ENCODE peak calls at places on chromosomes 12 and 14, in nine cellular contexts. One of them, this sample, is unnamed.

GRCh38 chr12:23885396-23885795 is 64.1 kb downstream of the SOX5 start:
- DNase-seq in GM20000: no peak
- DNase-seq in H9: no peak
- DNase-seq in osteocyte: no peak
- DNase-seq in neural crest cell: no peak
- DNase-seq in stomach: no peak
- DNase-seq in choroid plexus epithelial cell: no peak
- DNase-seq in astrocyte of the cerebellum: no peak
- DNase-seq in AG09309: no peak
- DNase-seq in this sample: no peak

GRCh38 chr12:117837737-117838050 is 131.1 kb downstream of the KSR2 start:
- DNase-seq in GM20000: no peak
- DNase-seq in H9: no peak
- DNase-seq in osteocyte: no peak
- DNase-seq in neural crest cell: no peak
- DNase-seq in stomach: no peak
- DNase-seq in choroid plexus epithelial cell: no peak
- DNase-seq in astrocyte of the cerebellum: no peak
- DNase-seq in AG09309: no peak
- DNase-seq in this sample: no peak

GRCh38 chr14:62614117-62614516 is 431.1 kb downstream of the KCNH5 start:
- DNase-seq in GM20000: no peak
- DNase-seq in H9: no peak
- DNase-seq in osteocyte: no peak
- DNase-seq in neural crest cell: no peak
- DNase-seq in stomach: no peak
- DNase-seq in choroid plexus epithelial cell: no peak
- DNase-seq in astrocyte of the cerebellum: no peak
- DNase-seq in AG09309: no peak
- DNase-seq in this sample: no peak

GRCh38 chr14:56325251-56325839 is 207.1 kb downstream of the PELI2 start:
- DNase-seq in GM20000: no peak
- DNase-seq in H9: no peak
- DNase-seq in osteocyte: no peak
- DNase-seq in neural crest cell: no peak
- DNase-seq in stomach: no peak
- DNase-seq in choroid plexus epithelial cell: no peak
- DNase-seq in astrocyte of the cerebellum: no peak
- DNase-seq in AG09309: no peak
- DNase-seq in this sample: no peak

GRCh38 chr12:72448805-72449204 is 176.6 kb downstream of the TRHDE start:
- DNase-seq in GM20000: no peak
- DNase-seq in H9: no peak
- DNase-seq in osteocyte: no peak
- DNase-seq in neural crest cell: no peak
- DNase-seq in stomach: no peak
- DNase-seq in choroid plexus epithelial cell: no peak
- DNase-seq in astrocyte of the cerebellum: no peak
- DNase-seq in AG09309: no peak
- DNase-seq in this sample: no peak

GRCh38 chr12:80494836-80495235 is 50.8 kb downstream of the PTPRQ start:
- DNase-seq in GM20000: no peak
- DNase-seq in H9: no peak
- DNase-seq in osteocyte: no peak
- DNase-seq in neural crest cell: no peak
- DNase-seq in stomach: no peak
- DNase-seq in choroid plexus epithelial cell: no peak
- DNase-seq in astrocyte of the cerebellum: no peak
- DNase-seq in AG09309: no peak
- DNase-seq in this sample: no peak

GRCh38 chr12:13103391-13104033 is at the start of gene GSG1:
- DNase-seq in GM20000: no peak
- DNase-seq in H9: no peak
- DNase-seq in osteocyte: no peak
- DNase-seq in neural crest cell: no peak
- DNase-seq in stomach: no peak
- DNase-seq in choroid plexus epithelial cell: no peak
- DNase-seq in astrocyte of the cerebellum: no peak
- DNase-seq in AG09309: no peak
- DNase-seq in this sample: no peak

GRCh38 chr12:79737875-79738718 is 47.3 kb upstream of the PAWR start:
- DNase-seq in GM20000: peak; percentile 57
- DNase-seq in H9: no peak
- DNase-seq in osteocyte: no peak
- DNase-seq in neural crest cell: peak; percentile 32
- DNase-seq in stomach: peak; percentile 42
- DNase-seq in choroid plexus epithelial cell: peak; percentile 82
- DNase-seq in astrocyte of the cerebellum: peak; percentile 61
- DNase-seq in AG09309: peak; percentile 29
- DNase-seq in this sample: no peak

GRCh38 chr12:116273813-116274551 is 3.5 kb downstream of the MED13L start:
- DNase-seq in GM20000: no peak
- DNase-seq in H9: no peak
- DNase-seq in osteocyte: no peak
- DNase-seq in neural crest cell: no peak
- DNase-seq in stomach: no peak
- DNase-seq in choroid plexus epithelial cell: no peak
- DNase-seq in astrocyte of the cerebellum: no peak
- DNase-seq in AG09309: no peak
- DNase-seq in this sample: no peak

GRCh38 chr12:114319422-114319821 is 86.5 kb downstream of the TBX5 start:
- DNase-seq in GM20000: no peak
- DNase-seq in H9: no peak
- DNase-seq in osteocyte: no peak
- DNase-seq in neural crest cell: no peak
- DNase-seq in stomach: no peak
- DNase-seq in choroid plexus epithelial cell: no peak
- DNase-seq in astrocyte of the cerebellum: no peak
- DNase-seq in AG09309: peak; percentile 55
- DNase-seq in this sample: no peak

GRCh38 chr12:23484238-23484637 is 465.2 kb downstream of the SOX5 start:
- DNase-seq in GM20000: no peak
- DNase-seq in H9: no peak
- DNase-seq in osteocyte: no peak
- DNase-seq in neural crest cell: no peak
- DNase-seq in stomach: no peak
- DNase-seq in choroid plexus epithelial cell: no peak
- DNase-seq in astrocyte of the cerebellum: no peak
- DNase-seq in AG09309: no peak
- DNase-seq in this sample: no peak

GRCh38 chr14:49461529-49462401 is 124.4 kb downstream of the RPS29 start:
- DNase-seq in GM20000: peak; percentile 40
- DNase-seq in H9: no peak
- DNase-seq in osteocyte: no peak
- DNase-seq in neural crest cell: peak; percentile 37
- DNase-seq in stomach: peak; percentile 70
- DNase-seq in choroid plexus epithelial cell: peak; percentile 89
- DNase-seq in astrocyte of the cerebellum: peak; percentile 69
- DNase-seq in AG09309: peak; percentile 53
- DNase-seq in this sample: no peak
- TF ChIP-seq CTCF in GM20000: peak; percentile 47
- TF ChIP-seq CTCF in H9: peak; percentile 91
- TF ChIP-seq CTCF in osteocyte: peak; percentile 78
- TF ChIP-seq CTCF in neural crest cell: peak; percentile 82
- TF ChIP-seq CTCF in stomach: peak; percentile 72
- TF ChIP-seq CTCF in choroid plexus epithelial cell: peak; percentile 67
- TF ChIP-seq CTCF in astrocyte of the cerebellum: peak; percentile 58
- TF ChIP-seq CTCF in AG09309: peak; percentile 62
- TF ChIP-seq CTCF in this sample: peak; percentile 83

DNA sequence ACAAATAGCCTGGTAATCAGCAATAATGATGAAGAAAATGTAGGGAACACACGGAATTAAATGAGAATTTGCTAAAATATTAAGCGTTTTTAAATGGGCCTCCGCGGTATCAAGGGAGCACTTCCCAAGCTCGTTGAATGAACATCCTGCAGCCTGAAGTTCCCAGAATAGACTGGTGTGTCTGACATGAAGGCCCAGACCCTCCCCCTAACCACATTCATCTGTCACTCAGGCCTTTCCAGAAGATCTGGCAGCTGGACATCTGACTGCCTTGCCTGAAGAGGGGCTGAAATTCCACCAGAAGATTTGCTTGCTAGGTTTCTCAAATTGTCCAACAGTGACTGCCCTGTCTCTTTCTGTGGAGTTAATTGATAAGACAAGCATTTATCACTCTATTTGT is 127.3 kb downstream of the CCDC60 start:
- DNase-seq in GM20000: no peak
- DNase-seq in H9: no peak
- DNase-seq in osteocyte: no peak
- DNase-seq in neural crest cell: no peak
- DNase-seq in stomach: no peak
- DNase-seq in choroid plexus epithelial cell: no peak
- DNase-seq in astrocyte of the cerebellum: no peak
- DNase-seq in AG09309: no peak
- DNase-seq in this sample: no peak
- TF ChIP-seq CTCF in GM20000: no peak
- TF ChIP-seq CTCF in H9: no peak
- TF ChIP-seq CTCF in osteocyte: no peak
- TF ChIP-seq CTCF in neural crest cell: no peak
- TF ChIP-seq CTCF in stomach: no peak
- TF ChIP-seq CTCF in choroid plexus epithelial cell: no peak
- TF ChIP-seq CTCF in astrocyte of the cerebellum: no peak
- TF ChIP-seq CTCF in AG09309: no peak
- TF ChIP-seq CTCF in this sample: no peak

DNA sequence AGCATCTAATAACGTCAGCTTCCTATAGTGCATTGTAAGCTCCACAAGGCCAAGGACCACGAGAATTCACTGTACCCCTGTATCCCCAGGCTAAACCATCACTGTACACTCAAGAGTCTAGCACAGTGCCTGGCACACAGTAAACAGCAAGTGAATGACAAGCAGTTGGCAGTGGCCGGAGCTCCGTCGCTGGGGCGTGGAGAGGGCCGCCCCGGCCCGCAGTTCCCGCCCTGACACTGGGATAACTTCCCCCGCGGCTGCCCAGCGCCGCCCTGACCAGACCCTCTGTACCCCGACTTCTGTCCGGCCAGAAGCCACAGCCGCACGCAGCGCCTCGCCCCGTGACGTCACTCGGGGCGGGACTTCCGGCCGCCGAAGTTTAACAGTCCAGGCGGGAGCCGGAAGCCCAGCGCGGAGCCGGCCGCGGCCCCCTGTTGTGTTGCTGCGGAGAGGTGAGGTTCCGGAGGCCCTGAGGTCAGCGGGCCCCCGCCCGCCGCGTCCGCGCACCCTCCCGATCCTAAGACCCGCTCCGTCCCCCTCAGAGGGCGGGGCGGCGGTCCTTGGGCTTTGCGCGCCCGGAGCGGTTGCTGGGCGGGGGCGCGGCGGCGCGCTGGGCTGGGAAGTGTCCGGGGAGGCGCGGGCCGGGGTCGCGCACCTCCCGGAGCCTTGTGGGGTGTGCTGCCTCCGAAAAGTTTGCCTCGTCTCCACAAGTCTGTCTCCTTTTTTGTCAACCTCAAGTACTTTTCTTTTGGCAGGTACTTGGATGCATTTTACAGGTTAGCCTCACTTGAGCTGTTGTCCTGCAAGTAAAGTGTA is at the start of gene NEDD1:
- DNase-seq in GM20000: peak; percentile 94
- DNase-seq in H9: peak; percentile 95
- DNase-seq in osteocyte: peak; percentile 92
- DNase-seq in neural crest cell: peak; percentile 84
- DNase-seq in stomach: peak; percentile 87
- DNase-seq in choroid plexus epithelial cell: peak; percentile 68
- DNase-seq in astrocyte of the cerebellum: no peak
- DNase-seq in AG09309: no peak
- DNase-seq in this sample: peak; percentile 89
- TF ChIP-seq CTCF in GM20000: no peak
- TF ChIP-seq CTCF in H9: no peak
- TF ChIP-seq CTCF in osteocyte: no peak
- TF ChIP-seq CTCF in neural crest cell: no peak
- TF ChIP-seq CTCF in stomach: no peak
- TF ChIP-seq CTCF in choroid plexus epithelial cell: no peak
- TF ChIP-seq CTCF in astrocyte of the cerebellum: no peak
- TF ChIP-seq CTCF in AG09309: no peak
- TF ChIP-seq CTCF in this sample: no peak

GRCh38 chr14:60092516-60092915 is 793 bp downstream of the PCNX4 start:
- DNase-seq in GM20000: peak; percentile 17
- DNase-seq in H9: no peak
- DNase-seq in osteocyte: no peak
- DNase-seq in neural crest cell: no peak
- DNase-seq in stomach: no peak
- DNase-seq in choroid plexus epithelial cell: peak; percentile 59
- DNase-seq in astrocyte of the cerebellum: no peak
- DNase-seq in AG09309: no peak
- DNase-seq in this sample: no peak

GRCh38 chr14:60093088-60093487 is 1.4 kb downstream of the PCNX4 start:
- DNase-seq in GM20000: no peak
- DNase-seq in H9: no peak
- DNase-seq in osteocyte: no peak
- DNase-seq in neural crest cell: no peak
- DNase-seq in stomach: no peak
- DNase-seq in choroid plexus epithelial cell: peak; percentile 20
- DNase-seq in astrocyte of the cerebellum: no peak
- DNase-seq in AG09309: no peak
- DNase-seq in this sample: no peak

GRCh38 chr14:60093606-60094005 is 1.9 kb downstream of the PCNX4 start:
- DNase-seq in GM20000: no peak
- DNase-seq in H9: no peak
- DNase-seq in osteocyte: no peak
- DNase-seq in neural crest cell: no peak
- DNase-seq in stomach: no peak
- DNase-seq in choroid plexus epithelial cell: peak; percentile 39
- DNase-seq in astrocyte of the cerebellum: no peak
- DNase-seq in AG09309: no peak
- DNase-seq in this sample: no peak

GRCh38 chr14:60090864-60091519 is 731 bp upstream of the PCNX4 start:
- DNase-seq in GM20000: peak; percentile 21
- DNase-seq in H9: no peak
- DNase-seq in osteocyte: no peak
- DNase-seq in neural crest cell: no peak
- DNase-seq in stomach: peak; percentile 33
- DNase-seq in choroid plexus epithelial cell: peak; percentile 90
- DNase-seq in astrocyte of the cerebellum: peak; percentile 60
- DNase-seq in AG09309: no peak
- DNase-seq in this sample: no peak

DNA sequence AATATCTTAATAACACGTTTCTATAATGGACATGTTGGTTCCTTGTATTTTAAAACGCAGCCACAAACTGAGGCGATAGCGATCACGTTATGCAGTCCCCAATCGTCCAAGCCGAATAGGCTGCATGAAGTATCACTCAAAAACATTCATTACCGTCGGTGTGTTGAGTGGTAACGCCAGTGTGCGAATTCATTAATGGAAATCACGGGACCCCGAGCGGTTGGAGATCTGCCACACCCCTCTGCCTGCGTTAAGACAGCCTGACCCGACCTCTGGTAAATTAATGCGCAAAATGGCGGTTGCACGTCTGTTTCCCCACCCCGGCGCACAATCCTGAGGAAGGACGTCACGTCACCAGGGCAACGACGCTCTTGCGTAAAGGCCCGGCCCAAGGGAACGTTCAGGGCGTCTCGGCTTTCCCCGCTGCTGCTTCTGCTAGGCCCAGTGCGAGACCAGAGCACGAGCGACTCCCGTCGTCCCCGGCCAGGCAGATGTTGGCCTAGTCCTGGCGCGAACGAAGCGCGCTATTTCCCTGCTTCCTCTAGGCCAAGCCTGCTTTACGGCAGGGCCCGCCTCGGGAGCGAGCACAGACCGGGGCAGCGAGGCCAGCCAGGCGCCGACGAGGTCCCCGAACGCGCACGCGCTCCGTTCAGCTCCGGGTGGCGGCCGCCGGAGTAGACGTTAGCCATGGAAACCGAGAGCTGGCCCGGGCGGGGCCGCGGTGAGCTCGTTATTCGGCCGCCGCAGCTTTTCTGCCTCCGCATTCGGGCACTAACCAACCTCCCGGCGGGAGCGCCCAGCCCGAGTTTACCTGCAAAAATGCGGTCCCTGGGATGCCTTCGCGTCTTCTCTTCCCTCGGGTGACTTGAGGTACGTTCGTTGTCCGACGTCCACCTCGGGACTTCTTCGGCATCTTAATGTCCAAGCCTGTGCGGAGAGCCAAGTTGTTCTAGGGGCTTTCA is at the start of gene PCNX4:
- DNase-seq in GM20000: peak; percentile 91
- DNase-seq in H9: peak; percentile 95
- DNase-seq in osteocyte: peak; percentile 98
- DNase-seq in neural crest cell: peak; percentile 85
- DNase-seq in stomach: peak; percentile 97
- DNase-seq in choroid plexus epithelial cell: peak; percentile 100
- DNase-seq in astrocyte of the cerebellum: peak; percentile 98
- DNase-seq in AG09309: peak; percentile 94
- DNase-seq in this sample: peak; percentile 92
- TF ChIP-seq CTCF in GM20000: no peak
- TF ChIP-seq CTCF in H9: no peak
- TF ChIP-seq CTCF in osteocyte: no peak
- TF ChIP-seq CTCF in neural crest cell: no peak
- TF ChIP-seq CTCF in stomach: no peak
- TF ChIP-seq CTCF in choroid plexus epithelial cell: no peak
- TF ChIP-seq CTCF in astrocyte of the cerebellum: no peak
- TF ChIP-seq CTCF in AG09309: no peak
- TF ChIP-seq CTCF in this sample: no peak

This sample was measured in type B pancreatic cell.